ENCODE peak calls at places on chromosomes 5 and 9, in six cellular contexts. S is HFFc6, F is RWPE1, Y is mesothelial cell of epicardium, E is tibial nerve, D is GM19239. V is an unnamed sample.

GRCh38 chr5:21225223-21226064 is 1237.4 kb upstream of the CDH18 start:
- DNase-seq in S (no peak), F (no peak), Y (no peak), E (no peak), D (no peak), V (no peak)

GRCh38 chr9:14271078-14271673 is 42.8 kb downstream of the NFIB start:
- DNase-seq in S (no peak), F (peak; percentile 5), Y (peak; percentile 60), E (peak; percentile 78), D (no peak), V (peak; percentile 78)

GRCh38 chr5:176785184-176786145 is 24.9 kb upstream of the UNC5A start:
- DNase-seq in S (no peak), F (no peak), Y (no peak), E (no peak), D (no peak), V (no peak)

GRCh38 chr9:69012690-69013403 is 1.1 kb downstream of the PRKACG start:
- DNase-seq in S (no peak), F (no peak), Y (no peak), E (no peak), D (no peak), V (no peak)

GRCh38 chr5:72503888-72504491 is 3.2 kb downstream of the ZNF366 start:
- DNase-seq in S (peak; percentile 48), F (no peak), Y (no peak), E (no peak), D (no peak), V (no peak)

GRCh38 chr5:98436672-98437071 is 336.8 kb upstream of the RGMB start:
- DNase-seq in S (no peak), F (no peak), Y (no peak), E (no peak), D (no peak), V (no peak)

GRCh38 chr5:56011835-56012234 is 17.1 kb upstream of the IL6ST start:
- DNase-seq in S (peak; percentile 92), F (peak; percentile 57), Y (no peak), E (no peak), D (no peak), V (peak; percentile 35)

GRCh38 chr5:102296229-102296817 is at the start of gene SLCO4C1:
- DNase-seq in S (no peak), F (peak; percentile 10), Y (peak; percentile 69), E (peak; percentile 21), D (peak; percentile 54), V (no peak)

GRCh38 chr9:104872959-104873850 is 54.8 kb downstream of the ABCA1 start:
- DNase-seq in S (peak; percentile 91), F (peak; percentile 97), Y (no peak), E (peak; percentile 56), D (no peak), V (peak; percentile 90)

GRCh38 chr9:97768731-97769130 is 71.6 kb upstream of the XPA start:
- DNase-seq in S (peak; percentile 95), F (no peak), Y (no peak), E (no peak), D (no peak), V (no peak)

GRCh38 chr5:107949688-107950341 is 279.1 kb upstream of the EFNA5 start:
- DNase-seq in S (no peak), F (no peak), Y (no peak), E (no peak), D (no peak), V (no peak)

GRCh38 chr9:85700330-85700729 is 41.4 kb downstream of the AGTPBP1 start:
- DNase-seq in S (no peak), F (no peak), Y (no peak), E (no peak), D (no peak), V (no peak)

GRCh38 chr5:119828536-119828935 is 199.2 kb downstream of the FAM170A start:
- DNase-seq in S (no peak), F (no peak), Y (no peak), E (no peak), D (no peak), V (no peak)

GRCh38 chr9:20728493-20729220 is 44.6 kb downstream of the FOCAD start:
- DNase-seq in S (no peak), F (no peak), Y (no peak), E (no peak), D (no peak), V (peak; percentile 53)

GRCh38 chr9:114454652-114455051 is 50.6 kb downstream of the WHRN start:
- DNase-seq in S (no peak), F (no peak), Y (no peak), E (no peak), D (no peak), V (no peak)

GRCh38 chr5:6158974-6159863 is 219.1 kb downstream of the MED10 start:
- DNase-seq in S (peak; percentile 97), F (peak; percentile 92), Y (no peak), E (no peak), D (no peak), V (peak; percentile 88)

GRCh38 chr9:77512876-77513275 is 135.2 kb downstream of the GNA14 start:
- DNase-seq in S (no peak), F (no peak), Y (no peak), E (no peak), D (no peak), V (peak; percentile 27)

GRCh38 chr9:113590991-113591898 is 127.7 kb downstream of the RGS3 start:
- DNase-seq in S (peak; percentile 69), F (no peak), Y (peak; percentile 64), E (peak; percentile 87), D (peak; percentile 63), V (peak; percentile 72)

GRCh38 chr5:169103586-169104174 is 197.3 kb downstream of the SLIT3 start:
- DNase-seq in S (no peak), F (no peak), Y (no peak), E (no peak), D (no peak), V (no peak)

GRCh38 chr5:111254613-111255012 is 30.4 kb downstream of the CAMK4 start:
- DNase-seq in S (no peak), F (no peak), Y (no peak), E (no peak), D (no peak), V (no peak)

GRCh38 chr9:23826120-23826629 is at the start of gene ELAVL2:
- DNase-seq in S (no peak), F (peak; percentile 98), Y (peak; percentile 94), E (peak; percentile 65), D (no peak), V (peak; percentile 95)

GRCh38 chr5:53362521-53362941 is 117.9 kb upstream of the FST start:
- DNase-seq in S (peak; percentile 99), F (peak; percentile 96), Y (no peak), E (no peak), D (no peak), V (peak; percentile 87)

GRCh38 chr9:42852133-42852532 is 668.7 kb downstream of the SPATA31A6 start:
- DNase-seq in S (no peak), F (peak; percentile 32), Y (no peak), E (peak; percentile 12), D (no peak), V (no peak)

GRCh38 chr5:169347786-169348185 is 46.8 kb upstream of the SLIT3 start:
- DNase-seq in S (no peak), F (no peak), Y (no peak), E (no peak), D (no peak), V (no peak)

GRCh38 chr9:129669946-129670345 is 4.5 kb downstream of the PRRX2 start:
- DNase-seq in S (no peak), F (no peak), Y (no peak), E (no peak), D (no peak), V (no peak)

GRCh38 chr9:109478665-109479380 is 19.3 kb downstream of the PTPN3 start:
- DNase-seq in S (no peak), F (no peak), Y (no peak), E (no peak), D (no peak), V (no peak)

GRCh38 chr5:72451771-72452505 is 55.3 kb downstream of the ZNF366 start:
- DNase-seq in S (peak; percentile 74), F (no peak), Y (no peak), E (peak; percentile 79), D (no peak), V (peak; percentile 86)

V was measured in MCF 10A.